ENCODE peak calls at places on chromosomes 4 and X, in eight cellular contexts. C is PC-3; Y is aorta; Z is GM23248; D is heart left ventricle; N is CD8-positive, alpha-beta memory T cell; W is uterus; L is CD8-positive, alpha-beta T cell. O is an unnamed sample.

GRCh38 chr4:147640331-147640730 is 23.1 kb downstream of the TMEM184C start:
- DNase-seq in Z (peak; percentile 10), Y (no peak), W (no peak), N (no peak), C (no peak), L (no peak), D (no peak), O (no peak)

GRCh38 chr4:146638801-146639351 is at the start of gene POU4F2:
- DNase-seq in Y (no peak), N (no peak), C (no peak), L (no peak), Z (peak; percentile 52), D (no peak), W (no peak), O (no peak)

GRCh38 chr4:109931318-109931717 is 18.6 kb downstream of the EGF start:
- DNase-seq in Y (no peak), C (no peak), N (no peak), Z (no peak), D (no peak), W (no peak), L (no peak), O (no peak)

GRCh38 chrX:10401239-10401638 is 219.1 kb downstream of the MID1 start:
- DNase-seq in C (peak; percentile 57), D (no peak), Y (no peak), N (no peak), W (no peak), Z (no peak), L (no peak), O (no peak)

GRCh38 chr4:110292994-110293744 is 94.8 kb upstream of the ELOVL6 start:
- DNase-seq in D (no peak), Z (no peak), N (no peak), L (no peak), C (peak; percentile 35), W (no peak), Y (no peak), O (no peak)

GRCh38 chr4:3201718-3202702 is 46.9 kb upstream of the MSANTD1 start:
- DNase-seq in W (no peak), L (peak; percentile 36), N (peak; percentile 86), Z (peak; percentile 52), C (no peak), D (no peak), Y (peak; percentile 21), O (peak; percentile 93)

GRCh38 chrX:24231169-24231568 is 81.6 kb downstream of the ZFX start:
- DNase-seq in D (no peak), L (no peak), N (no peak), Y (no peak), C (peak; percentile 63), W (no peak), Z (peak; percentile 79), O (no peak)

GRCh38 chr4:26701786-26702227 is 117.9 kb downstream of the TBC1D19 start:
- DNase-seq in C (peak; percentile 45), Y (no peak), D (no peak), L (no peak), W (no peak), Z (peak; percentile 55), N (no peak), O (no peak)

GRCh38 chrX:120672841-120673530 is 43.1 kb upstream of the C1GALT1C1 start:
- DNase-seq in L (no peak), D (no peak), C (no peak), N (no peak), Z (no peak), W (no peak), Y (no peak), O (no peak)

GRCh38 chr4:25827897-25828296 is 34.9 kb downstream of the SEL1L3 start:
- DNase-seq in W (no peak), L (no peak), Z (no peak), D (no peak), N (no peak), Y (no peak), C (no peak), O (no peak)

GRCh38 chr4:25792200-25792791 is 70.5 kb downstream of the SEL1L3 start:
- DNase-seq in C (peak; percentile 70), N (no peak), D (no peak), Z (peak; percentile 23), L (no peak), W (no peak), Y (no peak), O (no peak)

GRCh38 chr4:103645991-103646390 is 73.8 kb downstream of the TACR3 start:
- DNase-seq in D (no peak), C (no peak), L (no peak), Z (no peak), Y (no peak), W (no peak), N (no peak), O (no peak)

GRCh38 chr4:108113229-108113628 is 55.5 kb downstream of the LEF1 start:
- DNase-seq in C (no peak), N (peak; percentile 63), L (peak; percentile 28), Y (no peak), D (no peak), Z (no peak), W (no peak), O (peak; percentile 86)

DNA sequence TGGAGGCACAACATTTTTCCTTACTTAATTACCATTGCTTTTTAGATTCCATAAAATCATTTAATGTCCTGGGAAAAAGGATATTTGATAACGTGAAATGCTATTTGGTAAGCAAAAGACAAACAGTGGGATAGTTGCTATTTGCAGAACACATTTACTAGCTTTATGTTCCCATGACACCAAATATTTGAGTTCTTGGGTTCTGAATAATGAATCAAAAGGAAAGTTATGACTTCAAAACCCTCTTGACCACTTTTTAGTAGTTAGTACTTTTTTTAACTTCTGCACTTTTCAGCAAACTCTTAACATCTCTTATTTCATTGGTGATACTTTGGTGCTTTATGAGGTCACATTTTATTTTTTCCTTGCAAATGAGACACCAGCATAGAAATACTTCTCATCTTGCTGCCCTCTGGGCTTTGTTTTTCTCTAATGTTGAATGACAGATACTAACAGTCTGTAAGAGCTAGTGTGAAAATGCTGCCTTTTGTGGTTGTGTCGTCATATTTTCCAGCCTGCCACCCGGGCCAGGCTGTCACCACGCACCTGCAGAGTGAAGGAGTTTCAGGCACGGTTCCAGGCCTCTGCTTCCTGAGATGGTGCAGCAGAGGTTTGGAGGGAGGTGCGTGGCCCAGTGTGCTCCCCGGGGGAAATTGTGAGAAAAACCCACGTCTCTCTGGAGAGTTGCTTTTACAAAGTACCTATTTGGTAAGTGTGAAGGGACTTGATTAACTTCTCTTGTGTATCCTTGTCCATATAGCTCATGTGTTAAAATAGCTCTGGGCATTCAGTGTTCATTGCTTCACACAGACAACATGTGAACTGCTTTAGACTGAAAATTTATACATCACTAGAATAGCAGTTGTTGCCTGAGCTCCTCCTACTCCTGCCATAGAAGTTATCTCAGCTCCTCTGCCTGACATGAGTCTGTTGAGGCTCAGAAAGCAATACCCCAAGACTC is 34.7 kb downstream of the MSL3 start:
- DNase-seq in C (peak; percentile 4), Z (no peak), Y (no peak), D (no peak), W (no peak), N (peak; percentile 82), L (peak; percentile 3), O (peak; percentile 52)
- H3K4me1 ChIP-seq in C (peaks cover 13% of the 10 kb centered on the region), Z (no peaks in the 10 kb centered on the region), Y (no peaks in the 10 kb centered on the region), D (no peaks in the 10 kb centered on the region), W (no peaks in the 10 kb centered on the region), N (peaks cover 21% of the 10 kb centered on the region), L (peaks cover 28% of the 10 kb centered on the region), O (peaks cover 13% of the 10 kb centered on the region)

GRCh38 chr4:7803371-7803770 is 136.3 kb downstream of the AFAP1 start:
- DNase-seq in Z (no peak), L (no peak), D (no peak), Y (no peak), C (no peak), N (no peak), W (no peak), O (no peak)
- H3K4me1 ChIP-seq in Z (peaks cover 37% of the 10 kb centered on the region), L (no peaks in the 10 kb centered on the region), D (peaks cover 39% of the 10 kb centered on the region), Y (peaks cover 5% of the 10 kb centered on the region), C (peaks cover 32% of the 10 kb centered on the region), N (no peaks in the 10 kb centered on the region), W (peaks cover 9% of the 10 kb centered on the region), O (no peaks in the 10 kb centered on the region)

DNA sequence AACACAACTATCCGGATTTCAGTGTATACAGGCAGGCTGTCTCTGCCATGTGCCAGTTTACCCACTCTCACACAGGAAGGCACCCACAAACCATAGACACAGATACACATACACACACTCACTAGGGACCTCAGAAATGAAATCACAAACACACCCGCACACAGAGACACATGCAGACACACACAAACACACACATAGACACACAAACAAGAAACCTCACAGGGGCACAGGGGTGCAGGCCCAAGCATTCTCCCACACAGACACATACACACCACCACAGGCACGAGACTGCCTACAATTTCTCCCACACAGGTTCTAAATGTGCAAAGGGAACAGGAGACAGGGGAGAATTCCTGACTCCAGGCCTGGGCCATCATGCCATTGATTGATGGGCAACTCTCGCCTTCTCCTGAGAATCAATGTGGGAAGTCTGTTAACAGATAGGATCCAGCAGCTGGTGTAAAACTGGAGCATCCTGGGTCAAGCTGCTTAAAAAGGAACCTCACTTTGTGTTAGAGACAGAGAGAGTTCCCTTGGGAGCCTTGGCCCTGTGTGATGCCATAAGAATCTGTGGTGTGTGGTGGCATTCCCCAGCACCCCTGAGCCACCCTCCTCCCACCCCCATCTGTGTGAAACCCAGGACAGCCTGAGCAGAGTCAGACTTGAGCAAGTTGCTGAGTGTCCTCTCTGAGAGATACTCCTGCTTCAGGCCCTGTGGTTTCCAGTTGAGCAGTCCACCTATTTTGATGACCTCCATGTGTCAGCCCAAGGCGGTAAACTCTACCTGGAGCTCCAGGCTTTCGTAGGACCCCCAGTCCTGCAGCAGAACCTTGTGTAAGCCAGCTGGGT is 33.9 kb downstream of the NBDY start:
- DNase-seq in W (no peak), N (no peak), Z (no peak), Y (peak; percentile 30), L (no peak), D (no peak), C (no peak), O (no peak)
- H3K4me1 ChIP-seq in W (no peaks in the 10 kb centered on the region), N (peaks cover 41% of the 10 kb centered on the region), Z (peaks cover 24% of the 10 kb centered on the region), Y (no peaks in the 10 kb centered on the region), L (peaks cover 40% of the 10 kb centered on the region), D (peaks cover 13% of the 10 kb centered on the region), C (peaks cover 4% of the 10 kb centered on the region), O (peaks cover 19% of the 10 kb centered on the region)

GRCh38 chr4:126544276-126544675 is 1088.5 kb upstream of the INTU start:
- DNase-seq in Y (no peak), Z (no peak), C (no peak), L (no peak), W (no peak), D (no peak), N (no peak), O (no peak)
- H3K4me1 ChIP-seq in Y (no peaks in the 10 kb centered on the region), Z (no peaks in the 10 kb centered on the region), C (no peaks in the 10 kb centered on the region), L (no peaks in the 10 kb centered on the region), W (no peaks in the 10 kb centered on the region), D (no peaks in the 10 kb centered on the region), N (no peaks in the 10 kb centered on the region), O (no peaks in the 10 kb centered on the region)